ENCODE peak calls at places on chromosomes 5 and 9, in eight cellular contexts. One of them, this sample, is unnamed.

GRCh38 chr9:92947268-92948031 is at the start of gene FGD3:
- DNase-seq in GM23338: peak; percentile 46
- DNase-seq in astrocyte: peak; percentile 5
- DNase-seq in fibroblast of lung: peak; percentile 32
- DNase-seq in HepG2: no peak
- DNase-seq in PC-9: no peak
- DNase-seq in mesendoderm: no peak
- DNase-seq in endothelial cell of umbilical vein: no peak
- DNase-seq in this sample: peak; percentile 51

GRCh38 chr9:7115606-7116005 is 357.8 kb downstream of the KDM4C start:
- DNase-seq in HepG2: no peak
- DNase-seq in fibroblast of lung: no peak
- DNase-seq in mesendoderm: no peak
- DNase-seq in astrocyte: no peak
- DNase-seq in endothelial cell of umbilical vein: no peak
- DNase-seq in PC-9: no peak
- DNase-seq in GM23338: no peak
- DNase-seq in this sample: no peak

GRCh38 chr5:154627711-154628678 is 127.2 kb upstream of the LARP1 start:
- DNase-seq in GM23338: no peak
- DNase-seq in fibroblast of lung: no peak
- DNase-seq in PC-9: no peak
- DNase-seq in endothelial cell of umbilical vein: no peak
- DNase-seq in HepG2: no peak
- DNase-seq in mesendoderm: no peak
- DNase-seq in astrocyte: no peak
- DNase-seq in this sample: no peak

GRCh38 chr9:126938332-126938731 is 23.8 kb downstream of the RALGPS1 start:
- DNase-seq in astrocyte: no peak
- DNase-seq in HepG2: no peak
- DNase-seq in PC-9: no peak
- DNase-seq in mesendoderm: no peak
- DNase-seq in fibroblast of lung: no peak
- DNase-seq in GM23338: no peak
- DNase-seq in endothelial cell of umbilical vein: no peak
- DNase-seq in this sample: no peak

GRCh38 chr9:116549061-116549664 is 137.9 kb upstream of the TRIM32 start:
- DNase-seq in mesendoderm: peak; percentile 11
- DNase-seq in astrocyte: peak; percentile 90
- DNase-seq in GM23338: no peak
- DNase-seq in fibroblast of lung: peak; percentile 94
- DNase-seq in HepG2: peak; percentile 91
- DNase-seq in PC-9: peak; percentile 94
- DNase-seq in endothelial cell of umbilical vein: no peak
- DNase-seq in this sample: peak; percentile 77

GRCh38 chr5:152170350-152170749 is 234.7 kb downstream of the NMUR2 start:
- DNase-seq in PC-9: no peak
- DNase-seq in mesendoderm: no peak
- DNase-seq in HepG2: no peak
- DNase-seq in fibroblast of lung: no peak
- DNase-seq in endothelial cell of umbilical vein: no peak
- DNase-seq in astrocyte: no peak
- DNase-seq in GM23338: no peak
- DNase-seq in this sample: no peak

GRCh38 chr9:70421272-70422180 is 7.1 kb upstream of the KLF9 start:
- DNase-seq in astrocyte: peak; percentile 60
- DNase-seq in endothelial cell of umbilical vein: peak; percentile 44
- DNase-seq in fibroblast of lung: peak; percentile 64
- DNase-seq in PC-9: no peak
- DNase-seq in mesendoderm: peak; percentile 19
- DNase-seq in GM23338: peak; percentile 41
- DNase-seq in HepG2: no peak
- DNase-seq in this sample: no peak

GRCh38 chr5:156888520-156888919 is 38.4 kb downstream of the PPP1R2B start:
- DNase-seq in astrocyte: no peak
- DNase-seq in endothelial cell of umbilical vein: no peak
- DNase-seq in HepG2: no peak
- DNase-seq in GM23338: no peak
- DNase-seq in fibroblast of lung: no peak
- DNase-seq in PC-9: no peak
- DNase-seq in mesendoderm: no peak
- DNase-seq in this sample: no peak

GRCh38 chr5:37918420-37918819 is 78.6 kb upstream of the GDNF start:
- DNase-seq in HepG2: no peak
- DNase-seq in endothelial cell of umbilical vein: no peak
- DNase-seq in mesendoderm: no peak
- DNase-seq in GM23338: no peak
- DNase-seq in PC-9: no peak
- DNase-seq in astrocyte: peak; percentile 54
- DNase-seq in fibroblast of lung: peak; percentile 65
- DNase-seq in this sample: no peak

GRCh38 chr5:61766141-61766540 is 434.1 kb downstream of the ZSWIM6 start:
- DNase-seq in PC-9: no peak
- DNase-seq in GM23338: no peak
- DNase-seq in fibroblast of lung: no peak
- DNase-seq in HepG2: no peak
- DNase-seq in astrocyte: no peak
- DNase-seq in mesendoderm: no peak
- DNase-seq in endothelial cell of umbilical vein: no peak
- DNase-seq in this sample: peak; percentile 12

GRCh38 chr5:55187370-55187769 is 14.4 kb upstream of the CDC20B start:
- DNase-seq in fibroblast of lung: no peak
- DNase-seq in endothelial cell of umbilical vein: peak; percentile 27
- DNase-seq in HepG2: no peak
- DNase-seq in GM23338: peak; percentile 65
- DNase-seq in mesendoderm: peak; percentile 45
- DNase-seq in astrocyte: no peak
- DNase-seq in PC-9: peak; percentile 54
- DNase-seq in this sample: peak; percentile 46

GRCh38 chr5:58451732-58452565 is 7.9 kb downstream of the PLK2 start:
- DNase-seq in fibroblast of lung: no peak
- DNase-seq in astrocyte: peak; percentile 39
- DNase-seq in endothelial cell of umbilical vein: peak; percentile 48
- DNase-seq in GM23338: no peak
- DNase-seq in HepG2: no peak
- DNase-seq in mesendoderm: no peak
- DNase-seq in PC-9: no peak
- DNase-seq in this sample: no peak

GRCh38 chr9:93826905-93827544 is 128.1 kb downstream of the BARX1 start:
- DNase-seq in endothelial cell of umbilical vein: no peak
- DNase-seq in HepG2: no peak
- DNase-seq in fibroblast of lung: no peak
- DNase-seq in mesendoderm: no peak
- DNase-seq in PC-9: no peak
- DNase-seq in GM23338: peak; percentile 33
- DNase-seq in astrocyte: no peak
- DNase-seq in this sample: no peak

GRCh38 chr9:136538599-136539426 is 7.0 kb downstream of the NOTCH1 start:
- DNase-seq in fibroblast of lung: no peak
- DNase-seq in mesendoderm: no peak
- DNase-seq in HepG2: no peak
- DNase-seq in PC-9: no peak
- DNase-seq in astrocyte: no peak
- DNase-seq in endothelial cell of umbilical vein: peak; percentile 83
- DNase-seq in GM23338: no peak
- DNase-seq in this sample: no peak

GRCh38 chr5:125668904-125669303 is 754.3 kb upstream of the GRAMD2B start:
- DNase-seq in astrocyte: peak; percentile 19
- DNase-seq in HepG2: no peak
- DNase-seq in endothelial cell of umbilical vein: peak; percentile 10
- DNase-seq in GM23338: peak; percentile 33
- DNase-seq in PC-9: peak; percentile 48
- DNase-seq in mesendoderm: peak; percentile 99
- DNase-seq in fibroblast of lung: peak; percentile 12
- DNase-seq in this sample: no peak

GRCh38 chr9:93060746-93061259 is 2.3 kb downstream of the SUSD3 start:
- DNase-seq in astrocyte: peak; percentile 43
- DNase-seq in endothelial cell of umbilical vein: no peak
- DNase-seq in fibroblast of lung: peak; percentile 66
- DNase-seq in GM23338: no peak
- DNase-seq in PC-9: no peak
- DNase-seq in mesendoderm: no peak
- DNase-seq in HepG2: no peak
- DNase-seq in this sample: no peak

GRCh38 chr9:32378496-32378895 is 5.9 kb upstream of the ACO1 start:
- DNase-seq in endothelial cell of umbilical vein: peak; percentile 76
- DNase-seq in GM23338: peak; percentile 86
- DNase-seq in PC-9: no peak
- DNase-seq in fibroblast of lung: peak; percentile 64
- DNase-seq in astrocyte: peak; percentile 60
- DNase-seq in mesendoderm: peak; percentile 86
- DNase-seq in HepG2: peak; percentile 76
- DNase-seq in this sample: peak; percentile 45

GRCh38 chr5:168875839-168876238 is 296.7 kb upstream of the PANK3 start:
- DNase-seq in fibroblast of lung: peak; percentile 19
- DNase-seq in PC-9: no peak
- DNase-seq in mesendoderm: peak; percentile 65
- DNase-seq in astrocyte: no peak
- DNase-seq in HepG2: no peak
- DNase-seq in GM23338: peak; percentile 40
- DNase-seq in endothelial cell of umbilical vein: no peak
- DNase-seq in this sample: no peak

DNA sequence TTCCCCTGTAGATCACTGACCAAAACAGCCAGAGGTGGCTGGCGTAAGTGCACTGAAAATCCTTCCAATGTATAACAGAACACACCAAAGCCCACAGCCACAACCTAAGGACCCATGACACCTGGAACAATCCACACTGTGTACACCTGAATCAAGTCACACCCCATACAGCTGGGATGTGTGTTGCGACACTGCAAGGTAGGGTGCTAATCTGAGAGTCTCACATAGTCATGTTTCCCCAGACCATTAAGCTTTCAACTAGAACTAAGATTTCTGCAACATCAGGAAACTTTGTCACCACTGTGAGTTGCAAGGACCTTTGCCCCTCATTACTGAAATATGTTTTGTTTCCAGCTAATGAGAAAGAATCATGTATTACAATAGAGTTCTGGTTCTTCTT is 59.4 kb downstream of the MED27 start:
- DNase-seq in endothelial cell of umbilical vein: peak; percentile 36
- DNase-seq in fibroblast of lung: no peak
- DNase-seq in PC-9: no peak
- DNase-seq in HepG2: no peak
- DNase-seq in astrocyte: no peak
- DNase-seq in mesendoderm: no peak
- DNase-seq in GM23338: no peak
- DNase-seq in this sample: no peak
- H3K4me3 ChIP-seq in endothelial cell of umbilical vein: no peak overlapping the region
- H3K4me3 ChIP-seq in fibroblast of lung: no peak overlapping the region
- H3K4me3 ChIP-seq in PC-9: no peak overlapping the region
- H3K4me3 ChIP-seq in HepG2: no peak overlapping the region
- H3K4me3 ChIP-seq in astrocyte: no peak overlapping the region
- H3K4me3 ChIP-seq in mesendoderm: no peak overlapping the region
- H3K4me3 ChIP-seq in GM23338: no peak overlapping the region
- H3K4me3 ChIP-seq in this sample: no peak overlapping the region

GRCh38 chr9:35728041-35728971 is 3.7 kb downstream of the TLN1 start:
- DNase-seq in HepG2: peak; percentile 91
- DNase-seq in endothelial cell of umbilical vein: peak; percentile 71
- DNase-seq in GM23338: peak; percentile 92
- DNase-seq in fibroblast of lung: peak; percentile 91
- DNase-seq in astrocyte: peak; percentile 86
- DNase-seq in mesendoderm: peak; percentile 98
- DNase-seq in PC-9: no peak
- DNase-seq in this sample: peak; percentile 75
- H3K79me2 ChIP-seq in HepG2: peaks cover 59% of the 10 kb centered on the region
- H3K79me2 ChIP-seq in endothelial cell of umbilical vein: peaks cover 86% of the 10 kb centered on the region
- H3K79me2 ChIP-seq in GM23338: peaks cover 43% of the 10 kb centered on the region
- H3K79me2 ChIP-seq in fibroblast of lung: peaks cover 83% of the 10 kb centered on the region
- H3K79me2 ChIP-seq in astrocyte: peaks cover 93% of the 10 kb centered on the region
- H3K79me2 ChIP-seq in mesendoderm: peaks cover 46% of the 10 kb centered on the region
- H3K79me2 ChIP-seq in PC-9: peaks cover 49% of the 10 kb centered on the region
- H3K79me2 ChIP-seq in this sample: peaks cover 25% of the 10 kb centered on the region

DNA sequence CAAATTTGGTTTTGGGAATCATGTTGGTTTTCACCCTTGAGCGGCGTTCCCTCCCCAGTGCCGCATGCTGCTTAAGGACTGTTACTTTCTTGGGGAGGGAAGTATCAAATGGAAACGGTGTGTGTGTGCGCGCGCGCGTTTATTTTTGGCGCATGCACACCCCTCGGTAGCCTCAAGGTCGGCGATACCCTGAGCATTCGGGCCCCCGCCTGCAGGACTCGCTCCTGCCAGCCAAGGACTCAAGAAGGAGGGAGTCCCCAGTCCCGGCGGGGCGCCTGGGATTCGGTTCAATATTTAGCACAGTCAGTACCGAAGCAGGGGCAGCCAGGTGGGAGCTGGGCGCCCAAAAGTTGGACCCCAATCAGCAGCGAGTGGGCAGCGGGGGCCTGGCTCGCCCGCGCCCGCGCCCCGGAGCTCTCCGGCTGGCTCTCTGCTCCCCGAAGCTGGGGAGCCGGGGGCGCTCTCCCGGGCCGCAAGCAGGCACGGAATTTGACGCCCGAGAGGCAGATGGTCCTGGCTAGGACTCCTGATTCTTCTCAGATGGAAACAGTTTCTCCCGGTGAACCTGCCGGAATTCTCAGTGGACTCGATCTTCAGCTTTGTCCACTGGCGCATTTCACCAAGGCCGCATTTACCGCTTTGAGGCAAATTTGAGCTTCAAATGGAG is 305.9 kb upstream of the KCNN2 start:
- DNase-seq in HepG2: no peak
- DNase-seq in GM23338: peak; percentile 67
- DNase-seq in fibroblast of lung: peak; percentile 2
- DNase-seq in endothelial cell of umbilical vein: no peak
- DNase-seq in PC-9: no peak
- DNase-seq in astrocyte: no peak
- DNase-seq in mesendoderm: peak; percentile 41
- DNase-seq in this sample: no peak
- H3K4me3 ChIP-seq in HepG2: no peak overlapping the region
- H3K4me3 ChIP-seq in GM23338: peak overlapping the region; percentile 86
- H3K4me3 ChIP-seq in fibroblast of lung: no peak overlapping the region
- H3K4me3 ChIP-seq in endothelial cell of umbilical vein: no peak overlapping the region
- H3K4me3 ChIP-seq in PC-9: no peak overlapping the region
- H3K4me3 ChIP-seq in astrocyte: peak overlapping the region; percentile 56
- H3K4me3 ChIP-seq in mesendoderm: peak overlapping the region; percentile 60
- H3K4me3 ChIP-seq in this sample: peak overlapping the region; percentile 65

GRCh38 chr9:125889122-125889523 is 141.9 kb downstream of the PBX3 start:
- DNase-seq in fibroblast of lung: peak; percentile 56
- DNase-seq in PC-9: no peak
- DNase-seq in endothelial cell of umbilical vein: peak; percentile 64
- DNase-seq in HepG2: no peak
- DNase-seq in mesendoderm: no peak
- DNase-seq in astrocyte: peak; percentile 47
- DNase-seq in GM23338: no peak
- DNase-seq in this sample: no peak

GRCh38 chr9:125884196-125884595 is 137.0 kb downstream of the PBX3 start:
- DNase-seq in astrocyte: no peak
- DNase-seq in fibroblast of lung: no peak
- DNase-seq in HepG2: no peak
- DNase-seq in PC-9: no peak
- DNase-seq in mesendoderm: no peak
- DNase-seq in endothelial cell of umbilical vein: no peak
- DNase-seq in GM23338: no peak
- DNase-seq in this sample: no peak

GRCh38 chr9:125888220-125888619 is 141.0 kb downstream of the PBX3 start:
- DNase-seq in astrocyte: peak; percentile 69
- DNase-seq in mesendoderm: peak; percentile 85
- DNase-seq in endothelial cell of umbilical vein: no peak
- DNase-seq in fibroblast of lung: peak; percentile 76
- DNase-seq in PC-9: no peak
- DNase-seq in HepG2: no peak
- DNase-seq in GM23338: no peak
- DNase-seq in this sample: no peak

GRCh38 chr9:125883548-125883947 is 136.4 kb downstream of the PBX3 start:
- DNase-seq in endothelial cell of umbilical vein: no peak
- DNase-seq in astrocyte: no peak
- DNase-seq in GM23338: no peak
- DNase-seq in PC-9: no peak
- DNase-seq in mesendoderm: no peak
- DNase-seq in HepG2: no peak
- DNase-seq in fibroblast of lung: peak; percentile 35
- DNase-seq in this sample: no peak

GRCh38 chr9:125886365-125886764 is 139.2 kb downstream of the PBX3 start:
- DNase-seq in mesendoderm: no peak
- DNase-seq in astrocyte: no peak
- DNase-seq in HepG2: no peak
- DNase-seq in PC-9: no peak
- DNase-seq in GM23338: no peak
- DNase-seq in endothelial cell of umbilical vein: no peak
- DNase-seq in fibroblast of lung: peak; percentile 30
- DNase-seq in this sample: no peak
- H3K79me2 ChIP-seq in mesendoderm: no peaks in the 10 kb centered on the region
- H3K79me2 ChIP-seq in astrocyte: peaks cover 75% of the 10 kb centered on the region
- H3K79me2 ChIP-seq in HepG2: no peaks in the 10 kb centered on the region
- H3K79me2 ChIP-seq in PC-9: no peaks in the 10 kb centered on the region
- H3K79me2 ChIP-seq in GM23338: peaks cover 76% of the 10 kb centered on the region
- H3K79me2 ChIP-seq in endothelial cell of umbilical vein: peaks cover 9% of the 10 kb centered on the region
- H3K79me2 ChIP-seq in fibroblast of lung: peaks cover 53% of the 10 kb centered on the region
- H3K79me2 ChIP-seq in this sample: no peaks in the 10 kb centered on the region

This sample was measured in trophoblast cell.